ENCODE peak calls at places on chromosomes 6 and 20, in ten cellular contexts. P is left ventricle myocardium inferior, H is stomach, S is fibroblast of mammary gland, T is AG04449, O is coronary artery, Q is fibroblast of lung, Z is WERI-Rb-1, Y is fibroblast of villous mesenchyme, X is body of pancreas. G is an unnamed sample.

GRCh38 chr6:17971128-17972073 is 16.0 kb downstream of the KIF13A start:
- DNase-seq in P (no peak), H (no peak), S (peak), T (no peak), O (no peak), Q (peak), Z (no peak), Y (peak), X (no peak), G (no peak)

GRCh38 chr20:47432251-47433210 is 69.2 kb upstream of the NCOA3 start:
- DNase-seq in P (no peak), H (no peak), S (peak), T (no peak), O (no peak), Q (peak), Z (no peak), Y (peak), X (no peak), G (no peak)

GRCh38 chr6:167968091-167968490 is 29.4 kb upstream of the KIF25 start:
- DNase-seq in P (no peak), H (no peak), S (peak), T (no peak), O (no peak), Q (no peak), Z (peak), Y (peak), X (no peak), G (no peak)

GRCh38 chr6:108755257-108756240 is 92.7 kb upstream of the ARMC2 start:
- DNase-seq in P (no peak), H (no peak), S (peak), T (no peak), O (no peak), Q (no peak), Z (no peak), Y (no peak), X (no peak), G (no peak)

GRCh38 chr6:83615025-83615999 is 93.6 kb downstream of the SNAP91 start:
- DNase-seq in P (no peak), H (no peak), S (peak), T (peak), O (no peak), Q (peak), Z (no peak), Y (peak), X (no peak), G (no peak)

GRCh38 chr6:147283460-147283859 is 79.2 kb downstream of the STXBP5 start:
- DNase-seq in P (no peak), H (no peak), S (peak), T (no peak), O (no peak), Q (peak), Z (no peak), Y (peak), X (no peak), G (no peak)

GRCh38 chr20:59808729-59809381 is 124.6 kb downstream of the SYCP2 start:
- DNase-seq in P (no peak), H (peak), S (no peak), T (no peak), O (peak), Q (no peak), Z (no peak), Y (no peak), X (no peak), G (no peak)

GRCh38 chr6:150622941-150623874 is 23.5 kb downstream of the PLEKHG1 start:
- DNase-seq in P (no peak), H (no peak), S (no peak), T (no peak), O (no peak), Q (no peak), Z (no peak), Y (no peak), X (no peak), G (no peak)

GRCh38 chr6:151451417-151451949 is 443 bp downstream of the RMND1 start:
- DNase-seq in P (no peak), H (no peak), S (no peak), T (no peak), O (no peak), Q (no peak), Z (no peak), Y (no peak), X (no peak), G (no peak)

GRCh38 chr20:2708073-2708415 is 15.5 kb downstream of the EBF4 start:
- DNase-seq in P (no peak), H (no peak), S (no peak), T (no peak), O (peak), Q (no peak), Z (peak), Y (no peak), X (no peak), G (no peak)

GRCh38 chr6:30735668-30736314 is 6.7 kb downstream of the FLOT1 start:
- DNase-seq in P (no peak), H (no peak), S (no peak), T (no peak), O (no peak), Q (no peak), Z (no peak), Y (no peak), X (no peak), G (no peak)

GRCh38 chr6:88302769-88303230 is 136.7 kb upstream of the CNR1 start:
- DNase-seq in P (no peak), H (no peak), S (peak), T (no peak), O (no peak), Q (no peak), Z (no peak), Y (no peak), X (no peak), G (no peak)

GRCh38 chr6:134564705-134565104 is 246.8 kb upstream of the SGK1 start:
- DNase-seq in P (no peak), H (no peak), S (no peak), T (no peak), O (no peak), Q (no peak), Z (no peak), Y (no peak), X (no peak), G (no peak)

GRCh38 chr6:64985726-64986125 is 721.3 kb downstream of the EYS start:
- DNase-seq in P (no peak), H (no peak), S (no peak), T (no peak), O (no peak), Q (peak), Z (no peak), Y (no peak), X (no peak), G (no peak)

GRCh38 chr6:33410711-33411631 is at the start of gene PHF1:
- DNase-seq in P (peak), H (peak), S (peak), T (no peak), O (peak), Q (peak), Z (peak), Y (peak), X (peak), G (no peak)

GRCh38 chr20:43723194-43723593 is 3.6 kb downstream of the GTSF1L start:
- DNase-seq in P (no peak), H (no peak), S (peak), T (no peak), O (no peak), Q (peak), Z (no peak), Y (no peak), X (no peak), G (peak)

GRCh38 chr20:33858666-33859065 is 47.5 kb downstream of the CHMP4B start:
- DNase-seq in P (no peak), H (no peak), S (no peak), T (no peak), O (no peak), Q (no peak), Z (no peak), Y (no peak), X (no peak), G (no peak)

GRCh38 chr6:158321960-158322359 is 9.7 kb downstream of the TULP4 start:
- DNase-seq in P (no peak), H (no peak), S (peak), T (no peak), O (no peak), Q (peak), Z (no peak), Y (peak), X (no peak), G (peak)

GRCh38 chr6:160427312-160428068 is 79.3 kb downstream of the SLC22A3 start:
- DNase-seq in P (peak), H (no peak), S (peak), T (no peak), O (no peak), Q (peak), Z (no peak), Y (peak), X (peak), G (no peak)

GRCh38 chr20:11676618-11677289 is 240.9 kb upstream of the BTBD3 start:
- DNase-seq in P (no peak), H (no peak), S (peak), T (no peak), O (no peak), Q (peak), Z (peak), Y (peak), X (peak), G (no peak)

GRCh38 chr20:62933966-62934365 is 4.0 kb upstream of the GID8 start:
- DNase-seq in P (no peak), H (no peak), S (no peak), T (no peak), O (no peak), Q (no peak), Z (peak), Y (no peak), X (peak), G (no peak)

GRCh38 chr6:144104898-144105487 is 9.6 kb upstream of the SF3B5 start:
- DNase-seq in P (no peak), H (no peak), S (peak), T (peak), O (no peak), Q (peak), Z (peak), Y (peak), X (peak), G (peak)

GRCh38 chr20:44181611-44182010 is 5.4 kb downstream of the JPH2 start:
- DNase-seq in P (peak), H (no peak), S (no peak), T (no peak), O (no peak), Q (no peak), Z (peak), Y (no peak), X (no peak), G (no peak)

GRCh38 chr6:108186226-108186625 is 20.4 kb downstream of the NR2E1 start:
- DNase-seq in P (no peak), H (peak), S (no peak), T (no peak), O (no peak), Q (no peak), Z (no peak), Y (no peak), X (no peak), G (no peak)

GRCh38 chr20:62938105-62938888 is at the start of gene GID8:
- DNase-seq in P (peak), H (peak), S (peak), T (no peak), O (no peak), Q (peak), Z (peak), Y (peak), X (peak), G (no peak)

GRCh38 chr6:31114540-31114876 is at the start of gene PSORS1C1:
- DNase-seq in P (peak), H (peak), S (peak), T (peak), O (no peak), Q (peak), Z (no peak), Y (peak), X (peak), G (peak)

GRCh38 chr20:3227936-3228749 is 10.8 kb downstream of the SLC4A11 start:
- DNase-seq in P (no peak), H (no peak), S (no peak), T (no peak), O (no peak), Q (no peak), Z (no peak), Y (no peak), X (no peak), G (no peak)

GRCh38 chr6:46715106-46715505 is 20.1 kb downstream of the PLA2G7 start:
- DNase-seq in P (no peak), H (no peak), S (peak), T (no peak), O (no peak), Q (no peak), Z (no peak), Y (no peak), X (no peak), G (no peak)

GRCh38 chr6:140376209-140376608 is 1001.8 kb upstream of the CITED2 start:
- DNase-seq in P (no peak), H (no peak), S (no peak), T (no peak), O (no peak), Q (no peak), Z (no peak), Y (no peak), X (no peak), G (no peak)

GRCh38 chr6:124881898-124882579 is 80.2 kb upstream of the RNF217 start:
- DNase-seq in P (peak), H (no peak), S (peak), T (no peak), O (no peak), Q (peak), Z (no peak), Y (peak), X (no peak), G (no peak)

GRCh38 chr6:157760589-157761330 is 62.3 kb upstream of the SNX9 start:
- DNase-seq in P (no peak), H (no peak), S (peak), T (peak), O (no peak), Q (peak), Z (peak), Y (peak), X (no peak), G (peak)

GRCh38 chr6:20658053-20658452 is 123.8 kb downstream of the CDKAL1 start:
- DNase-seq in P (no peak), H (no peak), S (no peak), T (no peak), O (no peak), Q (no peak), Z (no peak), Y (no peak), X (no peak), G (no peak)

GRCh38 chr6:36984581-36985383 is 1.2 kb downstream of the MTCH1 start:
- DNase-seq in P (no peak), H (no peak), S (peak), T (peak), O (no peak), Q (peak), Z (peak), Y (peak), X (peak), G (peak)

GRCh38 chr20:43456809-43457639 is 672 bp upstream of the SRSF6 start:
- DNase-seq in P (peak), H (peak), S (peak), T (peak), O (peak), Q (peak), Z (peak), Y (peak), X (peak), G (peak)

GRCh38 chr6:32867022-32867477 is 13.1 kb downstream of the PSMB9 start:
- DNase-seq in P (no peak), H (no peak), S (no peak), T (no peak), O (no peak), Q (no peak), Z (no peak), Y (no peak), X (no peak), G (no peak)

GRCh38 chr20:7770578-7770977 is 169.7 kb downstream of the HAO1 start:
- DNase-seq in P (no peak), H (no peak), S (peak), T (no peak), O (no peak), Q (no peak), Z (no peak), Y (peak), X (no peak), G (no peak)

GRCh38 chr6:12587096-12587495 is 129.5 kb upstream of the PHACTR1 start:
- DNase-seq in P (no peak), H (no peak), S (no peak), T (no peak), O (no peak), Q (no peak), Z (no peak), Y (peak), X (no peak), G (no peak)

GRCh38 chr20:52105573-52106422 is 85.8 kb downstream of the ZFP64 start:
- DNase-seq in P (no peak), H (no peak), S (peak), T (no peak), O (no peak), Q (peak), Z (no peak), Y (peak), X (no peak), G (no peak)
- H3K4me3 ChIP-seq in P (peak), H (peak), S (peak), T (peak), O (peak), Q (peak), Z (no peak), Y (peak), X (no peak), G (peak)

GRCh38 chr20:37381621-37382538 is 35.9 kb downstream of the SRC start:
- DNase-seq in P (no peak), H (no peak), S (no peak), T (no peak), O (peak), Q (no peak), Z (no peak), Y (no peak), X (peak), G (no peak)
- TF ChIP-seq CTCF in P (no peak), H (no peak), S (no peak), T (no peak), O (no peak), Q (no peak), Z (no peak), Y (no peak), X (no peak), G (no peak)

GRCh38 chr6:139311826-139312225 is 20.0 kb upstream of the TXLNB start:
- DNase-seq in P (no peak), H (no peak), S (peak), T (no peak), O (no peak), Q (peak), Z (no peak), Y (no peak), X (no peak), G (no peak)

GRCh38 chr6:139306582-139306981 is 14.8 kb upstream of the TXLNB start:
- DNase-seq in P (no peak), H (no peak), S (no peak), T (no peak), O (no peak), Q (no peak), Z (no peak), Y (no peak), X (no peak), G (no peak)

GRCh38 chr6:139313229-139313628 is 21.4 kb upstream of the TXLNB start:
- DNase-seq in P (no peak), H (no peak), S (no peak), T (no peak), O (no peak), Q (no peak), Z (no peak), Y (no peak), X (no peak), G (no peak)

GRCh38 chr6:139308284-139308916 is 16.6 kb upstream of the TXLNB start:
- DNase-seq in P (no peak), H (no peak), S (peak), T (no peak), O (no peak), Q (no peak), Z (no peak), Y (no peak), X (no peak), G (no peak)

GRCh38 chr6:139308936-139309603 is 17.3 kb upstream of the TXLNB start:
- DNase-seq in P (no peak), H (peak), S (peak), T (no peak), O (no peak), Q (peak), Z (no peak), Y (peak), X (peak), G (no peak)
- H3K4me3 ChIP-seq in P (no peak), H (no peak), S (no peak), T (no peak), O (no peak), Q (no peak), Z (no peak), Y (no peak), X (no peak), G (no peak)

DNA sequence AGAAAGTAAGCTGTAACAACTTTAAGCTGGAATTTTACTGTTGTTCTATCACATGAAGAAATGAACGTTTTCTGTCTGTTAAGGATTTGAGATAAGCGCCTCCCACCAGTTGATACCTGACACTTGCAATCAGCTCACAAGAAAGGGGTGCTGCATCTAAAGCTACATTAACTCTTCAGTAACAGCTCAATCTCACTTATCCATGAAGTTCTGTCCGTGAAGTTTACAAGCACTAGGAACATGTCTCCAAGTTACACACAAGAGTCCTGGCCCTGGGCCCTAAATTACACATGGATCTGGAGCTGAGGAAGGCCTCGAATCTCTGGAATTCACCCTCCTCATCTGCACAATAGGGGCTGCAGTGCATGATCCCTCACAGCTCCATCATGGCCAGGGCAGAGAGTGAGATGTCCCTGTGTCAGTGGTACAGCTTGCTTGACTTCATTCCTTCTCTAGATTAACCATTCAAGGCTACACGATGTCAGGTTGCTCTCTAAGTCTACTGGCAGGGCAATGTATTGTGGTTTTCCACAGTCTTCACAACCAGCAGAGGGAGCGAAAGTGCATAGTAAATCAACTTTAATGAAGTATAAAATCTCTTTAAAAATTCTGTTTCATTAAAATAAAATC is 182.4 kb upstream of the MCHR2 start:
- DNase-seq in P (no peak), H (no peak), S (peak), T (peak), O (no peak), Q (peak), Z (no peak), Y (peak), X (no peak), G (peak)
- TF ChIP-seq CTCF in P (peak), H (peak), S (peak), T (peak), O (no peak), Q (peak), Z (no peak), Y (peak), X (no peak), G (peak)

GRCh38 chr6:41638801-41639555 is 710 bp downstream of the MDFI start:
- DNase-seq in P (no peak), H (no peak), S (no peak), T (no peak), O (no peak), Q (peak), Z (peak), Y (peak), X (no peak), G (no peak)
- H3K4me3 ChIP-seq in P (peak), H (peak), S (no peak), T (peak), O (peak), Q (no peak), Z (peak), Y (peak), X (no peak), G (no peak)

DNA sequence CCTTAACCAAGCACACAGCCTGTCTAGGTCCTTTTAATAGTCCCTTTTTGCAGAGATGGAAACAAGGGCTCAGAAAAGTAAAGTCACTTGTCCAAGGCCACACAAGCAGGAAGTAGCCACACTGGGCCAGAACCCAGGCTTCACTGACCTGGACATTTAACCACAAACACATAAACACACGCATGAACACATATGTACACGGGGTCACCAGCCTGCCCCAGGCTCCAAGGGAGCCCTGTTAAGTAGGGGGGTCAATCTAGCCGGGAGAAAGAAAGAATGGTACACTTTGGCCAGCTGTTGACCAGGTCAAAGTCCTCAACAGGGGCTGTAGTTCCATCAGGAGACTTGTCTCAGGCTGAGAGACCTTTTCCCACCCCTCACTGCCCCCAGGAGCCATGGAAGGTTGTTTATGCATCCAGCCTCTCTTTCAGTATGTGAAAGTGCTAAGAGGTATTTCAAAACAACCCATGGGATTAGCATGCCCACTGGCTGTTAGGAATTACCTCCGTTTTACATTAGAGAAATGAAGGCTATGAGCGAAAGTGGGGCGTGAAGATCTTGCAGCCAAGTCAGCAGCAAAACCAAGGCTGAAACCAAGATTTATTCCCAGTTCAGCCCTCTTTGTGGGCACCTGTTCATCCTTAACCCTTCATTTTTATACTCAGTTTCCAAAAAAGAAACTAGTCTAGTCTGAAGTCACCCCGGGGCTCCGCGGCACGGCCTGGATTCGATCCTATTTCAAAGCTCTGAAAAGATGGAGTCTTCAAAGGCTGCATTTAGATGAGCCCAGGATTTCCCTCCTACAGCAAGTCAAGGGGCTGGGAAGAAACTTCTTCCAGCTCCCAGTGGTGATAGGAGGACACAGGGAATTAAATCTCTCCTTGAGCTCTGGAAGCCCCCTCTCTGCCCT is 9.8 kb downstream of the SDC4 start:
- DNase-seq in P (no peak), H (no peak), S (peak), T (no peak), O (no peak), Q (peak), Z (no peak), Y (peak), X (no peak), G (no peak)
- TF ChIP-seq CTCF in P (no peak), H (no peak), S (no peak), T (no peak), O (no peak), Q (no peak), Z (no peak), Y (no peak), X (no peak), G (no peak)